ENCODE peak calls at places on chromosomes 5 and 9, in eight cellular contexts. Z, M, O, K, W, I, S and A are unnamed samples.

GRCh38 chr9:84375954-84376353 is 35.4 kb upstream of the SLC28A3 start:
- DNase-seq in Z (no peak), M (no peak), O (no peak), K (no peak), W (no peak), I (no peak), S (no peak), A (no peak)

GRCh38 chr9:130182090-130182909 is 10.1 kb downstream of the NCS1 start:
- DNase-seq in Z (no peak), M (no peak), O (no peak), K (no peak), W (no peak), I (no peak), S (no peak), A (no peak)

GRCh38 chr5:176529116-176529823 is 7.9 kb downstream of the RNF44 start:
- DNase-seq in Z (no peak), M (no peak), O (no peak), K (no peak), W (no peak), I (no peak), S (no peak), A (no peak)

GRCh38 chr5:105619725-105620124 is 2051.0 kb downstream of the EFNA5 start:
- DNase-seq in Z (no peak), M (no peak), O (no peak), K (no peak), W (no peak), I (no peak), S (no peak), A (peak; percentile 54)

GRCh38 chr9:18906656-18907395 is 126.2 kb downstream of the SAXO1 start:
- DNase-seq in Z (no peak), M (peak; percentile 81), O (peak; percentile 69), K (no peak), W (no peak), I (peak; percentile 69), S (no peak), A (peak; percentile 60)

GRCh38 chr9:124284237-124284831 is 26.6 kb downstream of the NEK6 start:
- DNase-seq in Z (no peak), M (peak; percentile 89), O (peak; percentile 66), K (no peak), W (no peak), I (peak; percentile 43), S (no peak), A (peak; percentile 55)

GRCh38 chr5:84384604-84385575 is at the start of gene EDIL3:
- DNase-seq in Z (peak; percentile 18), M (peak; percentile 30), O (peak; percentile 72), K (no peak), W (no peak), I (peak; percentile 28), S (peak; percentile 54), A (peak; percentile 91)

GRCh38 chr5:76818844-76819831 is at the start of gene F2RL1:
- DNase-seq in Z (peak; percentile 77), M (peak; percentile 96), O (peak; percentile 88), K (peak; percentile 62), W (peak; percentile 48), I (peak; percentile 68), S (peak; percentile 77), A (peak; percentile 95)

GRCh38 chr5:139401546-139401945 is 2.3 kb downstream of the SPATA24 start:
- DNase-seq in Z (no peak), M (no peak), O (no peak), K (no peak), W (no peak), I (no peak), S (no peak), A (no peak)

GRCh38 chr5:78509884-78510769 is 138.4 kb downstream of the LHFPL2 start:
- DNase-seq in Z (peak; percentile 55), M (peak; percentile 58), O (no peak), K (peak; percentile 74), W (peak; percentile 18), I (no peak), S (peak; percentile 50), A (peak; percentile 82)

GRCh38 chr5:143417503-143418139 is 14.1 kb upstream of the NR3C1 start:
- DNase-seq in Z (no peak), M (no peak), O (no peak), K (no peak), W (no peak), I (no peak), S (no peak), A (no peak)

GRCh38 chr5:14414615-14415515 is 166.7 kb upstream of the OTULINL start:
- DNase-seq in Z (no peak), M (no peak), O (no peak), K (no peak), W (peak; percentile 17), I (no peak), S (no peak), A (no peak)

GRCh38 chr9:137028281-137029057 is 432 bp upstream of the ABCA2 start:
- DNase-seq in Z (peak; percentile 70), M (peak; percentile 59), O (no peak), K (no peak), W (peak; percentile 76), I (no peak), S (peak; percentile 44), A (peak; percentile 88)

GRCh38 chr9:126208359-126208758 is 118.3 kb upstream of the MVB12B start:
- DNase-seq in Z (no peak), M (no peak), O (no peak), K (no peak), W (no peak), I (no peak), S (no peak), A (no peak)